ENCODE peak calls at places on chromosomes 16 and 17, in nine cellular contexts. One of them, this sample, is unnamed.

GRCh38 chr17:43701318-43701743 is 39.6 kb upstream of the MEOX1 start:
- DNase-seq in iPS DF 19.7: no peak
- DNase-seq in kidney tubule cell: peak; percentile 80
- DNase-seq in cardiac muscle cell: peak; percentile 68
- DNase-seq in myocyte: peak; percentile 98
- DNase-seq in midbrain: no peak
- DNase-seq in T-helper 1 cell: no peak
- DNase-seq in AG04450: no peak
- DNase-seq in ACHN: no peak
- DNase-seq in this sample: no peak

GRCh38 chr16:81832801-81833547 is 53.9 kb downstream of the PLCG2 start:
- DNase-seq in midbrain: no peak
- DNase-seq in kidney tubule cell: no peak
- DNase-seq in iPS DF 19.7: no peak
- DNase-seq in ACHN: no peak
- DNase-seq in T-helper 1 cell: no peak
- DNase-seq in cardiac muscle cell: no peak
- DNase-seq in myocyte: no peak
- DNase-seq in AG04450: no peak
- DNase-seq in this sample: no peak

GRCh38 chr16:73275024-73275423 is 227.1 kb upstream of the ZFHX3 start:
- DNase-seq in kidney tubule cell: peak; percentile 27
- DNase-seq in myocyte: no peak
- DNase-seq in iPS DF 19.7: no peak
- DNase-seq in T-helper 1 cell: no peak
- DNase-seq in midbrain: no peak
- DNase-seq in AG04450: no peak
- DNase-seq in cardiac muscle cell: no peak
- DNase-seq in ACHN: no peak
- DNase-seq in this sample: no peak

GRCh38 chr17:81553616-81554181 is 1.5 kb upstream of the FAAP100 start:
- DNase-seq in T-helper 1 cell: peak; percentile 8
- DNase-seq in AG04450: peak; percentile 92
- DNase-seq in midbrain: no peak
- DNase-seq in cardiac muscle cell: peak; percentile 95
- DNase-seq in kidney tubule cell: peak; percentile 95
- DNase-seq in myocyte: peak; percentile 86
- DNase-seq in ACHN: peak; percentile 94
- DNase-seq in iPS DF 19.7: no peak
- DNase-seq in this sample: no peak

GRCh38 chr16:10668322-10669045 is 26.2 kb downstream of the TEKT5 start:
- DNase-seq in ACHN: peak; percentile 51
- DNase-seq in kidney tubule cell: peak; percentile 29
- DNase-seq in myocyte: peak; percentile 20
- DNase-seq in T-helper 1 cell: no peak
- DNase-seq in iPS DF 19.7: no peak
- DNase-seq in midbrain: peak; percentile 11
- DNase-seq in cardiac muscle cell: peak; percentile 28
- DNase-seq in AG04450: no peak
- DNase-seq in this sample: no peak

GRCh38 chr16:22890976-22891375 is 77.0 kb downstream of the HS3ST2 start:
- DNase-seq in T-helper 1 cell: no peak
- DNase-seq in midbrain: no peak
- DNase-seq in ACHN: no peak
- DNase-seq in AG04450: no peak
- DNase-seq in kidney tubule cell: no peak
- DNase-seq in iPS DF 19.7: no peak
- DNase-seq in cardiac muscle cell: no peak
- DNase-seq in myocyte: no peak
- DNase-seq in this sample: no peak

GRCh38 chr17:15502315-15503112 is 35.1 kb upstream of the CDRT4 start:
- DNase-seq in myocyte: peak; percentile 91
- DNase-seq in cardiac muscle cell: peak; percentile 95
- DNase-seq in kidney tubule cell: peak; percentile 82
- DNase-seq in ACHN: peak; percentile 71
- DNase-seq in iPS DF 19.7: no peak
- DNase-seq in midbrain: peak; percentile 89
- DNase-seq in AG04450: peak; percentile 83
- DNase-seq in T-helper 1 cell: peak; percentile 50
- DNase-seq in this sample: peak; percentile 74

GRCh38 chr16:89958068-89958467 is 9.5 kb downstream of the DEF8 start:
- DNase-seq in cardiac muscle cell: peak; percentile 18
- DNase-seq in iPS DF 19.7: peak; percentile 69
- DNase-seq in kidney tubule cell: peak; percentile 23
- DNase-seq in T-helper 1 cell: no peak
- DNase-seq in ACHN: peak; percentile 42
- DNase-seq in myocyte: peak; percentile 70
- DNase-seq in midbrain: peak; percentile 17
- DNase-seq in AG04450: no peak
- DNase-seq in this sample: no peak

GRCh38 chr17:14330492-14330920 is 29.6 kb downstream of the HS3ST3B1 start:
- DNase-seq in ACHN: no peak
- DNase-seq in kidney tubule cell: no peak
- DNase-seq in AG04450: no peak
- DNase-seq in cardiac muscle cell: peak; percentile 78
- DNase-seq in iPS DF 19.7: no peak
- DNase-seq in T-helper 1 cell: no peak
- DNase-seq in midbrain: no peak
- DNase-seq in myocyte: no peak
- DNase-seq in this sample: no peak

GRCh38 chr16:57736419-57737281 is 1.1 kb downstream of the KATNB1 start:
- DNase-seq in ACHN: peak; percentile 85
- DNase-seq in AG04450: peak; percentile 71
- DNase-seq in T-helper 1 cell: peak; percentile 36
- DNase-seq in midbrain: peak; percentile 30
- DNase-seq in iPS DF 19.7: no peak
- DNase-seq in cardiac muscle cell: peak; percentile 82
- DNase-seq in myocyte: peak; percentile 63
- DNase-seq in kidney tubule cell: peak; percentile 83
- DNase-seq in this sample: peak; percentile 26

GRCh38 chr17:55341432-55341831 is 76.7 kb downstream of the HLF start:
- DNase-seq in AG04450: no peak
- DNase-seq in myocyte: no peak
- DNase-seq in midbrain: no peak
- DNase-seq in T-helper 1 cell: no peak
- DNase-seq in iPS DF 19.7: no peak
- DNase-seq in cardiac muscle cell: peak; percentile 40
- DNase-seq in kidney tubule cell: peak; percentile 41
- DNase-seq in ACHN: no peak
- DNase-seq in this sample: no peak

GRCh38 chr16:78444-79145 is 570 bp downstream of the MPG start:
- DNase-seq in ACHN: peak; percentile 52
- DNase-seq in kidney tubule cell: peak; percentile 32
- DNase-seq in iPS DF 19.7: no peak
- DNase-seq in T-helper 1 cell: no peak
- DNase-seq in AG04450: no peak
- DNase-seq in midbrain: no peak
- DNase-seq in cardiac muscle cell: peak; percentile 63
- DNase-seq in myocyte: peak; percentile 39
- DNase-seq in this sample: no peak

GRCh38 chr17:10243905-10244844 is 45.8 kb upstream of the GAS7 start:
- DNase-seq in cardiac muscle cell: peak; percentile 78
- DNase-seq in ACHN: no peak
- DNase-seq in T-helper 1 cell: no peak
- DNase-seq in AG04450: no peak
- DNase-seq in iPS DF 19.7: no peak
- DNase-seq in myocyte: no peak
- DNase-seq in midbrain: no peak
- DNase-seq in kidney tubule cell: no peak
- DNase-seq in this sample: no peak

GRCh38 chr17:34580685-34581445 is 1.5 kb downstream of the TMEM132E start:
- DNase-seq in myocyte: no peak
- DNase-seq in ACHN: no peak
- DNase-seq in cardiac muscle cell: no peak
- DNase-seq in iPS DF 19.7: no peak
- DNase-seq in kidney tubule cell: no peak
- DNase-seq in T-helper 1 cell: no peak
- DNase-seq in AG04450: no peak
- DNase-seq in midbrain: no peak
- DNase-seq in this sample: no peak

GRCh38 chr16:89827383-89828198 is 684 bp upstream of the SPIRE2 start:
- DNase-seq in AG04450: no peak
- DNase-seq in ACHN: peak; percentile 82
- DNase-seq in iPS DF 19.7: no peak
- DNase-seq in myocyte: peak; percentile 70
- DNase-seq in T-helper 1 cell: no peak
- DNase-seq in cardiac muscle cell: peak; percentile 77
- DNase-seq in kidney tubule cell: peak; percentile 70
- DNase-seq in midbrain: no peak
- DNase-seq in this sample: no peak

GRCh38 chr16:719815-720506 is 985 bp upstream of the ANTKMT start:
- DNase-seq in cardiac muscle cell: no peak
- DNase-seq in iPS DF 19.7: no peak
- DNase-seq in kidney tubule cell: peak; percentile 77
- DNase-seq in AG04450: no peak
- DNase-seq in T-helper 1 cell: peak; percentile 30
- DNase-seq in ACHN: peak; percentile 72
- DNase-seq in midbrain: no peak
- DNase-seq in myocyte: peak; percentile 40
- DNase-seq in this sample: no peak

GRCh38 chr17:40415390-40415789 is 2.3 kb downstream of the TOP2A start:
- DNase-seq in AG04450: peak; percentile 8
- DNase-seq in ACHN: peak; percentile 63
- DNase-seq in midbrain: peak; percentile 11
- DNase-seq in cardiac muscle cell: peak; percentile 65
- DNase-seq in myocyte: peak; percentile 60
- DNase-seq in T-helper 1 cell: no peak
- DNase-seq in kidney tubule cell: peak; percentile 48
- DNase-seq in iPS DF 19.7: no peak
- DNase-seq in this sample: no peak

GRCh38 chr17:48611681-48612455 is 1.1 kb upstream of the HOXB7 start:
- DNase-seq in AG04450: no peak
- DNase-seq in kidney tubule cell: peak; percentile 78
- DNase-seq in T-helper 1 cell: no peak
- DNase-seq in iPS DF 19.7: no peak
- DNase-seq in cardiac muscle cell: no peak
- DNase-seq in myocyte: peak; percentile 81
- DNase-seq in ACHN: peak; percentile 83
- DNase-seq in midbrain: no peak
- DNase-seq in this sample: no peak

GRCh38 chr16:23539984-23540816 is 16.9 kb downstream of the EARS2 start:
- DNase-seq in ACHN: no peak
- DNase-seq in myocyte: no peak
- DNase-seq in T-helper 1 cell: no peak
- DNase-seq in kidney tubule cell: no peak
- DNase-seq in iPS DF 19.7: no peak
- DNase-seq in midbrain: no peak
- DNase-seq in AG04450: no peak
- DNase-seq in cardiac muscle cell: no peak
- DNase-seq in this sample: no peak

GRCh38 chr16:3690991-3691720 is 26.2 kb downstream of the TRAP1 start:
- DNase-seq in iPS DF 19.7: no peak
- DNase-seq in T-helper 1 cell: no peak
- DNase-seq in ACHN: no peak
- DNase-seq in kidney tubule cell: no peak
- DNase-seq in cardiac muscle cell: no peak
- DNase-seq in midbrain: no peak
- DNase-seq in myocyte: peak; percentile 76
- DNase-seq in AG04450: no peak
- DNase-seq in this sample: no peak

GRCh38 chr17:79949646-79950292 is 85.9 kb downstream of the TBC1D16 start:
- DNase-seq in midbrain: no peak
- DNase-seq in cardiac muscle cell: no peak
- DNase-seq in kidney tubule cell: no peak
- DNase-seq in myocyte: no peak
- DNase-seq in T-helper 1 cell: no peak
- DNase-seq in ACHN: no peak
- DNase-seq in iPS DF 19.7: peak; percentile 82
- DNase-seq in AG04450: no peak
- DNase-seq in this sample: no peak

GRCh38 chr16:86951831-86952598 is 365.2 kb downstream of the C16orf95 start:
- DNase-seq in myocyte: peak; percentile 95
- DNase-seq in iPS DF 19.7: no peak
- DNase-seq in ACHN: peak; percentile 96
- DNase-seq in kidney tubule cell: peak; percentile 88
- DNase-seq in midbrain: no peak
- DNase-seq in cardiac muscle cell: peak; percentile 84
- DNase-seq in T-helper 1 cell: no peak
- DNase-seq in AG04450: peak; percentile 87
- DNase-seq in this sample: no peak

GRCh38 chr17:37828313-37829124 is 83.7 kb upstream of the HNF1B start:
- DNase-seq in myocyte: no peak
- DNase-seq in cardiac muscle cell: peak; percentile 4
- DNase-seq in iPS DF 19.7: no peak
- DNase-seq in AG04450: no peak
- DNase-seq in midbrain: peak; percentile 2
- DNase-seq in T-helper 1 cell: no peak
- DNase-seq in kidney tubule cell: peak; percentile 34
- DNase-seq in ACHN: no peak
- DNase-seq in this sample: no peak

GRCh38 chr17:8091033-8091687 is 3.6 kb upstream of the ALOX12B start:
- DNase-seq in iPS DF 19.7: no peak
- DNase-seq in myocyte: no peak
- DNase-seq in AG04450: no peak
- DNase-seq in kidney tubule cell: no peak
- DNase-seq in cardiac muscle cell: peak; percentile 9
- DNase-seq in T-helper 1 cell: no peak
- DNase-seq in ACHN: no peak
- DNase-seq in midbrain: no peak
- DNase-seq in this sample: no peak

GRCh38 chr16:67800252-67801046 is 5.9 kb downstream of the RANBP10 start:
- DNase-seq in iPS DF 19.7: no peak
- DNase-seq in kidney tubule cell: no peak
- DNase-seq in cardiac muscle cell: no peak
- DNase-seq in ACHN: no peak
- DNase-seq in T-helper 1 cell: no peak
- DNase-seq in AG04450: no peak
- DNase-seq in midbrain: no peak
- DNase-seq in myocyte: peak; percentile 94
- DNase-seq in this sample: no peak

GRCh38 chr16:2897110-2897509 is 14.1 kb downstream of the FLYWCH2 start:
- DNase-seq in iPS DF 19.7: no peak
- DNase-seq in midbrain: no peak
- DNase-seq in kidney tubule cell: peak; percentile 79
- DNase-seq in myocyte: peak; percentile 63
- DNase-seq in cardiac muscle cell: no peak
- DNase-seq in T-helper 1 cell: no peak
- DNase-seq in ACHN: peak; percentile 50
- DNase-seq in AG04450: no peak
- DNase-seq in this sample: no peak

GRCh38 chr16:49924078-49924477 is 68.2 kb upstream of the ZNF423 start:
- DNase-seq in T-helper 1 cell: no peak
- DNase-seq in kidney tubule cell: no peak
- DNase-seq in midbrain: no peak
- DNase-seq in myocyte: no peak
- DNase-seq in AG04450: no peak
- DNase-seq in cardiac muscle cell: no peak
- DNase-seq in iPS DF 19.7: peak; percentile 9
- DNase-seq in ACHN: no peak
- DNase-seq in this sample: no peak

GRCh38 chr17:36947922-36948716 is 635 bp upstream of the AATF start:
- DNase-seq in T-helper 1 cell: no peak
- DNase-seq in ACHN: peak; percentile 53
- DNase-seq in iPS DF 19.7: no peak
- DNase-seq in myocyte: no peak
- DNase-seq in midbrain: no peak
- DNase-seq in AG04450: no peak
- DNase-seq in cardiac muscle cell: no peak
- DNase-seq in kidney tubule cell: no peak
- DNase-seq in this sample: no peak

GRCh38 chr16:57301126-57301817 is 16.8 kb upstream of the PLLP start:
- DNase-seq in ACHN: no peak
- DNase-seq in midbrain: no peak
- DNase-seq in iPS DF 19.7: no peak
- DNase-seq in T-helper 1 cell: no peak
- DNase-seq in myocyte: no peak
- DNase-seq in AG04450: no peak
- DNase-seq in cardiac muscle cell: no peak
- DNase-seq in kidney tubule cell: no peak
- DNase-seq in this sample: no peak

GRCh38 chr17:48241131-48241591 is 133.6 kb downstream of the SNX11 start:
- DNase-seq in T-helper 1 cell: no peak
- DNase-seq in midbrain: no peak
- DNase-seq in myocyte: peak; percentile 62
- DNase-seq in ACHN: peak; percentile 87
- DNase-seq in AG04450: no peak
- DNase-seq in iPS DF 19.7: no peak
- DNase-seq in cardiac muscle cell: peak; percentile 91
- DNase-seq in kidney tubule cell: peak; percentile 93
- DNase-seq in this sample: no peak

GRCh38 chr17:2223617-2223927 is 80.0 kb downstream of the SMG6 start:
- DNase-seq in myocyte: no peak
- DNase-seq in iPS DF 19.7: no peak
- DNase-seq in T-helper 1 cell: no peak
- DNase-seq in kidney tubule cell: no peak
- DNase-seq in midbrain: no peak
- DNase-seq in ACHN: no peak
- DNase-seq in AG04450: no peak
- DNase-seq in cardiac muscle cell: no peak
- DNase-seq in this sample: no peak